ENCODE peak calls at places on chromosomes 6 and 20, in nine cellular contexts. Z, F, K, S, X, P, I, H and E are unnamed samples.

GRCh38 chr20:18590163-18590562 is 2.3 kb downstream of the DTD1 start:
- DNase-seq in F (peak; percentile 4), P (no peak), S (no peak), I (no peak), Z (no peak), K (no peak), X (no peak), H (no peak), E (no peak)

GRCh38 chr20:1397710-1398109 is 4.9 kb upstream of the FKBP1A start:
- DNase-seq in F (no peak), I (no peak), S (no peak), H (peak; percentile 45), P (no peak), Z (no peak), K (no peak), X (no peak), E (no peak)

GRCh38 chr6:115524821-115525220 is 535.9 kb downstream of the FRK start:
- DNase-seq in P (no peak), Z (no peak), H (no peak), K (no peak), S (no peak), F (no peak), X (no peak), I (no peak), E (no peak)

GRCh38 chr20:59253325-59253724 is 47.1 kb upstream of the EDN3 start:
- DNase-seq in Z (no peak), K (no peak), I (no peak), H (no peak), P (no peak), X (no peak), F (no peak), S (no peak), E (no peak)

GRCh38 chr6:80543598-80544181 is 437.2 kb downstream of the BCKDHB start:
- DNase-seq in Z (peak; percentile 72), S (no peak), F (peak; percentile 71), I (no peak), X (no peak), H (peak; percentile 91), K (no peak), P (no peak), E (peak; percentile 91)

GRCh38 chr20:43096471-43096870 is 93.2 kb downstream of the PTPRT start:
- DNase-seq in F (no peak), S (no peak), H (no peak), X (no peak), P (no peak), Z (no peak), I (no peak), K (no peak), E (no peak)

GRCh38 chr20:62925420-62926228 is 681 bp downstream of the DIDO1 start:
- DNase-seq in I (no peak), K (peak; percentile 49), S (no peak), H (peak; percentile 38), P (no peak), X (no peak), Z (no peak), F (peak; percentile 19), E (no peak)

GRCh38 chr6:53492860-53493634 is 51.9 kb downstream of the GCLC start:
- DNase-seq in P (no peak), H (peak; percentile 79), K (no peak), F (peak; percentile 76), S (no peak), Z (peak; percentile 58), I (peak; percentile 38), X (peak; percentile 59), E (peak; percentile 33)

GRCh38 chr6:117165921-117166499 is 99.3 kb upstream of the VGLL2 start:
- DNase-seq in S (no peak), P (no peak), K (no peak), H (no peak), Z (no peak), F (no peak), X (no peak), I (no peak), E (no peak)

GRCh38 chr6:27178001-27178730 is 69.3 kb upstream of the PRSS16 start:
- DNase-seq in P (peak; percentile 11), H (peak; percentile 94), Z (peak; percentile 92), K (peak; percentile 69), S (peak; percentile 61), F (peak; percentile 93), X (peak; percentile 51), I (peak; percentile 71), E (peak; percentile 91)

GRCh38 chr6:26568601-26569432 is 27.9 kb upstream of the ABT1 start:
- DNase-seq in P (peak; percentile 100), F (peak; percentile 96), K (peak; percentile 97), X (peak; percentile 95), I (peak; percentile 87), H (peak; percentile 94), Z (peak; percentile 75), S (peak; percentile 100), E (peak; percentile 88)

GRCh38 chr6:116018976-116019375 is 41.7 kb downstream of the FRK start:
- DNase-seq in H (no peak), S (no peak), P (no peak), F (no peak), K (no peak), X (no peak), Z (no peak), I (no peak), E (no peak)

GRCh38 chr6:31614674-31615578 is at the start of gene AIF1:
- DNase-seq in F (no peak), X (peak; percentile 53), S (no peak), Z (no peak), K (no peak), I (no peak), H (no peak), P (no peak), E (no peak)

DNA sequence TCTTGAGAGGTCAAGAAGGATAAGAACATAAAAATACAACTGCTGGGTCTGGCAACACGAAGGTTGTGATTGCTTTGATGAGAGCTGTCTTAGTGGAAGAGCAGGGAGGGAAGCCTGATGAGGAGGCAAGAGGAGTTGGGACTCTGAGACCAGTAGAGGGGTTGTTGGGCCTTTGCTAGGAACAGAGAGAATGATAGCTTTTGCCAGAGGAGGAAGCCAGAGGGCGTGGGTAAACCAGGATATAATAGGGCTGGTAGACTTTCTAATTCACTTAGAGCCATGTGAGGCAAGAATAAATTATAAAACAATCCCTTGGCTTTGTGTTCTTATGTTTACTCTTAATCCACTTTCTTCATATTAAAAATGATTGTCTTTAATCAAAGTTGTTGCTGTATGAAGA is 78.6 kb downstream of the RCAN2 start:
- DNase-seq in Z (no peak), X (no peak), P (no peak), H (no peak), F (no peak), S (no peak), I (no peak), K (no peak), E (no peak)
- TF ChIP-seq CTCF in Z (no peak), X (no peak), P (no peak), H (no peak), F (no peak), S (no peak), I (no peak), K (no peak), E (no peak)

DNA sequence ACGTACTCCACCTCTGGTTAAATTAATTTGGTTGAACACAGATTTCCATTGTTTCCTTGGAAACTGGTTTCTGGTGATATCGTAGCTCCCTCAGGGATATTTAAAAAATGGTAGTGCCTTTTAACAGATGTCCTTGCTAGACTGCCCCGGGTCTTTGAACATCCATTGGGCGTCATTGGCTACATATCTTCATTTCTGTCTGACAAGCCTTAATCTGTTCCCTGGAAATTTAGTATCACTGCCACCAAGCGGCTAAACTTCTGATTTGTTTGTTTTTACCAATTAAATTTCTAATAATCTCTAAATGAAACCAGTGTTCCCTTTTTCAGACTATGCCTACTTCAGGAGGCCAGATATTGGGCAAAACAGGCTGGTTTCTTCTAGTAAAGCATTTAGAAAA is 249.3 kb downstream of the ZFAND3 start:
- DNase-seq in S (no peak), X (no peak), I (no peak), F (no peak), H (peak; percentile 34), K (no peak), P (no peak), Z (no peak), E (no peak)
- TF ChIP-seq CTCF in S (no peak), X (no peak), I (peak; percentile 12), F (no peak), H (peak; percentile 14), K (no peak), P (no peak), Z (peak; percentile 26), E (no peak)

GRCh38 chr6:170260686-170261085 is 30.2 kb downstream of the DLL1 start:
- DNase-seq in P (no peak), Z (no peak), S (no peak), K (no peak), I (no peak), F (no peak), H (no peak), X (no peak), E (no peak)
- TF ChIP-seq CTCF in P (no peak), Z (no peak), S (no peak), K (no peak), I (no peak), F (no peak), H (no peak), X (peak; percentile 23), E (peak; percentile 9)

DNA sequence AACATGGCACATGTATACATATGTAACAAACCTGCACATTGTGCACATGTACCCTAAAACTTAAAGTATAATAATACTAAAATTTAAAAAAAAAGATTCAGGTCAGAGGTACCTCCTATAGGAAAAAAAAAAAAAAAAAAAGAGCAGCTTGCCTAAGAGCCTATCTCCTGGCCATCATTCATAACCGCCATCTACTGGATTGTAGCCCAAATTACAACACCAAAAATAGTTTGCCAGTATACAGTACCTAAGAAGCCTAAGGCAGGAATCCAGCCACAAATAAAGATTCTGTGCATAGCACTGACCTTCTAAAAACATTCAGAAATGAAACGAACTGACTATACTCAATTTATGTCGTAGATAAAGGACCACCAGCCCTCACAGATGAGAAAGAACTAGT is 438.4 kb upstream of the ADGRB3 start:
- DNase-seq in Z (no peak), P (no peak), I (no peak), F (peak; percentile 43), K (no peak), X (peak; percentile 10), H (peak; percentile 54), S (no peak), E (peak; percentile 28)
- TF ChIP-seq CTCF in Z (peak; percentile 32), P (no peak), I (no peak), F (peak; percentile 13), K (no peak), X (no peak), H (peak; percentile 30), S (peak; percentile 45), E (peak; percentile 39)

GRCh38 chr6:13573669-13574110 is 711 bp upstream of the SIRT5 start:
- DNase-seq in P (no peak), X (peak; percentile 29), F (peak; percentile 33), K (peak; percentile 40), I (no peak), H (peak; percentile 63), S (no peak), Z (peak; percentile 20), E (peak; percentile 33)

GRCh38 chr6:13576017-13576416 is 1.6 kb downstream of the SIRT5 start:
- DNase-seq in H (no peak), S (no peak), K (no peak), I (no peak), F (no peak), X (no peak), Z (no peak), P (no peak), E (no peak)

GRCh38 chr6:13575377-13575775 is 975 bp downstream of the SIRT5 start:
- DNase-seq in K (no peak), Z (no peak), F (no peak), X (no peak), P (peak; percentile 62), S (no peak), I (no peak), H (no peak), E (no peak)

GRCh38 chr6:13574149-13574570 is 241 bp upstream of the SIRT5 start:
- DNase-seq in Z (peak; percentile 83), P (peak; percentile 88), I (peak; percentile 80), X (peak; percentile 96), K (peak; percentile 94), S (peak; percentile 82), F (peak; percentile 93), H (peak; percentile 91), E (peak; percentile 78)

GRCh38 chr6:13574571-13575376 is at the start of gene SIRT5:
- DNase-seq in Z (peak; percentile 81), H (peak; percentile 82), F (peak; percentile 78), I (peak; percentile 39), P (peak; percentile 43), K (peak; percentile 86), S (peak; percentile 52), X (peak; percentile 94), E (peak; percentile 80)
- TF ChIP-seq CTCF in Z (no peak), H (no peak), F (no peak), I (no peak), P (no peak), K (no peak), S (no peak), X (peak; percentile 81), E (no peak)